ENCODE peak calls at places on chromosomes 2 and 18, in five cellular contexts. G, J, H, U and L are unnamed samples.

GRCh38 chr2:133364636-133365035 is 203.6 kb downstream of the NCKAP5 start:
- DNase-seq in G (no peak), U (no peak), J (no peak), H (no peak), L (no peak)

GRCh38 chr18:76494541-76495403 is at the start of gene ZNF516:
- DNase-seq in G (no peak), U (no peak), H (peak; percentile 90), J (peak; percentile 68), L (no peak)

GRCh38 chr18:6624729-6625308 is 104.7 kb upstream of the ARHGAP28 start:
- DNase-seq in H (no peak), U (no peak), G (no peak), J (no peak), L (no peak)

GRCh38 chr2:28627722-28628480 is 123.7 kb upstream of the PPP1CB start:
- DNase-seq in U (peak; percentile 30), H (no peak), G (no peak), J (peak; percentile 71), L (no peak)

GRCh38 chr2:175627405-175627804 is 374.7 kb downstream of the LNPK start:
- DNase-seq in U (no peak), H (peak; percentile 21), G (no peak), J (no peak), L (no peak)

GRCh38 chr2:164781394-164781793 is 60.2 kb downstream of the COBLL1 start:
- DNase-seq in H (no peak), U (no peak), J (no peak), G (no peak), L (no peak)

GRCh38 chr2:186995092-186995491 is 146.1 kb upstream of the ZSWIM2 start:
- DNase-seq in J (no peak), H (no peak), U (no peak), G (peak; percentile 10), L (no peak)

GRCh38 chr2:177972782-177973181 is 99.8 kb downstream of the PDE11A start:
- DNase-seq in H (no peak), U (no peak), J (no peak), G (no peak), L (peak; percentile 57)

GRCh38 chr2:203451686-203452085 is 83.4 kb downstream of the RAPH1 start:
- DNase-seq in J (no peak), G (no peak), U (no peak), H (no peak), L (no peak)

GRCh38 chr2:129233751-129234406 is 745.6 kb upstream of the RAB6C start:
- DNase-seq in J (no peak), U (no peak), H (peak; percentile 24), G (no peak), L (peak; percentile 18)

GRCh38 chr2:166563894-166564293 is 69.8 kb upstream of the SCN7A start:
- DNase-seq in G (no peak), U (no peak), H (no peak), J (no peak), L (no peak)